ENCODE peak calls at places on chromosomes 16 and 17, in five cellular contexts. One of them, this sample, is unnamed.

GRCh38 chr17:50203086-50203485 is 1.7 kb upstream of the COL1A1 start:
- DNase-seq in neural progenitor cell: no peak
- DNase-seq in A549: no peak
- DNase-seq in CD8-positive, alpha-beta T cell: no peak
- DNase-seq in epithelial cell of esophagus: no peak
- DNase-seq in this sample: peak

GRCh38 chr17:77387891-77388290 is 247.1 kb downstream of the SEC14L1 start:
- DNase-seq in neural progenitor cell: no peak
- DNase-seq in A549: no peak
- DNase-seq in CD8-positive, alpha-beta T cell: no peak
- DNase-seq in epithelial cell of esophagus: no peak
- DNase-seq in this sample: no peak

GRCh38 chr17:8537734-8538133 is 92.8 kb downstream of the MYH10 start:
- DNase-seq in neural progenitor cell: no peak
- DNase-seq in A549: no peak
- DNase-seq in CD8-positive, alpha-beta T cell: no peak
- DNase-seq in epithelial cell of esophagus: no peak
- DNase-seq in this sample: no peak

GRCh38 chr17:14299261-14300093 is 1.4 kb upstream of the HS3ST3B1 start:
- DNase-seq in neural progenitor cell: peak
- DNase-seq in A549: peak
- DNase-seq in CD8-positive, alpha-beta T cell: no peak
- DNase-seq in epithelial cell of esophagus: no peak
- DNase-seq in this sample: peak

GRCh38 chr16:81181013-81181720 is 57.3 kb upstream of the BCO1 start:
- DNase-seq in neural progenitor cell: peak
- DNase-seq in A549: peak
- DNase-seq in CD8-positive, alpha-beta T cell: no peak
- DNase-seq in epithelial cell of esophagus: peak
- DNase-seq in this sample: peak

GRCh38 chr17:282000-282911 is 70.4 kb downstream of the RPH3AL start:
- DNase-seq in neural progenitor cell: no peak
- DNase-seq in A549: no peak
- DNase-seq in CD8-positive, alpha-beta T cell: no peak
- DNase-seq in epithelial cell of esophagus: no peak
- DNase-seq in this sample: no peak

GRCh38 chr17:46002311-46002972 is 3.4 kb downstream of the STH start:
- DNase-seq in neural progenitor cell: peak
- DNase-seq in A549: peak
- DNase-seq in CD8-positive, alpha-beta T cell: peak
- DNase-seq in epithelial cell of esophagus: peak
- DNase-seq in this sample: peak

GRCh38 chr17:6507535-6507934 is 48.8 kb downstream of the PITPNM3 start:
- DNase-seq in neural progenitor cell: no peak
- DNase-seq in A549: peak
- DNase-seq in CD8-positive, alpha-beta T cell: no peak
- DNase-seq in epithelial cell of esophagus: peak
- DNase-seq in this sample: peak

GRCh38 chr17:51540151-51540550 is 279.8 kb downstream of the UTP18 start:
- DNase-seq in neural progenitor cell: no peak
- DNase-seq in A549: no peak
- DNase-seq in CD8-positive, alpha-beta T cell: no peak
- DNase-seq in epithelial cell of esophagus: no peak
- DNase-seq in this sample: no peak

GRCh38 chr17:82231562-82232321 is 2.9 kb downstream of the SLC16A3 start:
- DNase-seq in neural progenitor cell: peak
- DNase-seq in A549: peak
- DNase-seq in CD8-positive, alpha-beta T cell: no peak
- DNase-seq in epithelial cell of esophagus: no peak
- DNase-seq in this sample: peak

GRCh38 chr17:62000186-62000585 is 64.9 kb downstream of the MED13 start:
- DNase-seq in neural progenitor cell: no peak
- DNase-seq in A549: no peak
- DNase-seq in CD8-positive, alpha-beta T cell: no peak
- DNase-seq in epithelial cell of esophagus: no peak
- DNase-seq in this sample: no peak

GRCh38 chr16:53864819-53865491 is 161.0 kb downstream of the FTO start:
- DNase-seq in neural progenitor cell: no peak
- DNase-seq in A549: peak
- DNase-seq in CD8-positive, alpha-beta T cell: no peak
- DNase-seq in epithelial cell of esophagus: peak
- DNase-seq in this sample: no peak

GRCh38 chr16:66996324-66996982 is 8.1 kb downstream of the CES4A start:
- DNase-seq in neural progenitor cell: no peak
- DNase-seq in A549: no peak
- DNase-seq in CD8-positive, alpha-beta T cell: no peak
- DNase-seq in epithelial cell of esophagus: peak
- DNase-seq in this sample: peak

GRCh38 chr16:57462978-57463362 is 491 bp downstream of the POLR2C start:
- DNase-seq in neural progenitor cell: peak
- DNase-seq in A549: no peak
- DNase-seq in CD8-positive, alpha-beta T cell: no peak
- DNase-seq in epithelial cell of esophagus: no peak
- DNase-seq in this sample: no peak

GRCh38 chr16:46839986-46840443 is 9.0 kb upstream of the C16orf87 start:
- DNase-seq in neural progenitor cell: no peak
- DNase-seq in A549: no peak
- DNase-seq in CD8-positive, alpha-beta T cell: no peak
- DNase-seq in epithelial cell of esophagus: no peak
- DNase-seq in this sample: no peak

GRCh38 chr16:46688101-46688656 is 799 bp downstream of the VPS35 start:
- DNase-seq in neural progenitor cell: no peak
- DNase-seq in A549: no peak
- DNase-seq in CD8-positive, alpha-beta T cell: peak
- DNase-seq in epithelial cell of esophagus: peak
- DNase-seq in this sample: no peak

GRCh38 chr17:8900626-8901585 is 33.4 kb upstream of the PIK3R6 start:
- DNase-seq in neural progenitor cell: no peak
- DNase-seq in A549: no peak
- DNase-seq in CD8-positive, alpha-beta T cell: no peak
- DNase-seq in epithelial cell of esophagus: peak
- DNase-seq in this sample: no peak

GRCh38 chr16:69793521-69793920 is 31.4 kb downstream of the WWP2 start:
- DNase-seq in neural progenitor cell: no peak
- DNase-seq in A549: no peak
- DNase-seq in CD8-positive, alpha-beta T cell: no peak
- DNase-seq in epithelial cell of esophagus: no peak
- DNase-seq in this sample: no peak

GRCh38 chr16:67526149-67526732 is 2.4 kb upstream of the RIPOR1 start:
- DNase-seq in neural progenitor cell: no peak
- DNase-seq in A549: no peak
- DNase-seq in CD8-positive, alpha-beta T cell: no peak
- DNase-seq in epithelial cell of esophagus: peak
- DNase-seq in this sample: no peak

GRCh38 chr16:67207857-67208524 is 9.1 kb downstream of the ELMO3 start:
- DNase-seq in neural progenitor cell: no peak
- DNase-seq in A549: peak
- DNase-seq in CD8-positive, alpha-beta T cell: no peak
- DNase-seq in epithelial cell of esophagus: peak
- DNase-seq in this sample: peak

GRCh38 chr17:49497147-49498036 is 2.3 kb downstream of the NGFR start:
- DNase-seq in neural progenitor cell: peak
- DNase-seq in A549: peak
- DNase-seq in CD8-positive, alpha-beta T cell: no peak
- DNase-seq in epithelial cell of esophagus: peak
- DNase-seq in this sample: no peak

GRCh38 chr17:64343833-64344637 is 46.6 kb downstream of the PECAM1 start:
- DNase-seq in neural progenitor cell: peak
- DNase-seq in A549: peak
- DNase-seq in CD8-positive, alpha-beta T cell: no peak
- DNase-seq in epithelial cell of esophagus: peak
- DNase-seq in this sample: peak

GRCh38 chr16:70694088-70694487 is 8.2 kb upstream of the MTSS2 start:
- DNase-seq in neural progenitor cell: peak
- DNase-seq in A549: peak
- DNase-seq in CD8-positive, alpha-beta T cell: no peak
- DNase-seq in epithelial cell of esophagus: peak
- DNase-seq in this sample: peak

GRCh38 chr17:72657467-72658317 is 434.8 kb downstream of the SLC39A11 start:
- DNase-seq in neural progenitor cell: no peak
- DNase-seq in A549: peak
- DNase-seq in CD8-positive, alpha-beta T cell: no peak
- DNase-seq in epithelial cell of esophagus: peak
- DNase-seq in this sample: peak

GRCh38 chr17:67574658-67575293 is 143.0 kb upstream of the NOL11 start:
- DNase-seq in neural progenitor cell: no peak
- DNase-seq in A549: no peak
- DNase-seq in CD8-positive, alpha-beta T cell: no peak
- DNase-seq in epithelial cell of esophagus: no peak
- DNase-seq in this sample: no peak

GRCh38 chr16:75279277-75279676 is 27.9 kb upstream of the BCAR1 start:
- DNase-seq in neural progenitor cell: no peak
- DNase-seq in A549: no peak
- DNase-seq in CD8-positive, alpha-beta T cell: no peak
- DNase-seq in epithelial cell of esophagus: no peak
- DNase-seq in this sample: peak

GRCh38 chr16:2786826-2787151 is 571 bp downstream of the PRSS33 start:
- DNase-seq in neural progenitor cell: no peak
- DNase-seq in A549: no peak
- DNase-seq in CD8-positive, alpha-beta T cell: no peak
- DNase-seq in epithelial cell of esophagus: no peak
- DNase-seq in this sample: no peak

GRCh38 chr17:50127661-50128361 is 2.1 kb downstream of the SAMD14 start:
- DNase-seq in neural progenitor cell: no peak
- DNase-seq in A549: no peak
- DNase-seq in CD8-positive, alpha-beta T cell: no peak
- DNase-seq in epithelial cell of esophagus: peak
- DNase-seq in this sample: peak

GRCh38 chr16:81543571-81543970 is 99.0 kb downstream of the CMIP start:
- DNase-seq in neural progenitor cell: no peak
- DNase-seq in A549: no peak
- DNase-seq in CD8-positive, alpha-beta T cell: no peak
- DNase-seq in epithelial cell of esophagus: no peak
- DNase-seq in this sample: no peak

GRCh38 chr17:41800601-41801373 is 11.0 kb downstream of the P3H4 start:
- DNase-seq in neural progenitor cell: peak
- DNase-seq in A549: peak
- DNase-seq in CD8-positive, alpha-beta T cell: no peak
- DNase-seq in epithelial cell of esophagus: peak
- DNase-seq in this sample: peak

GRCh38 chr17:54745239-54745638 is 155.4 kb upstream of the TOM1L1 start:
- DNase-seq in neural progenitor cell: no peak
- DNase-seq in A549: no peak
- DNase-seq in CD8-positive, alpha-beta T cell: no peak
- DNase-seq in epithelial cell of esophagus: no peak
- DNase-seq in this sample: no peak

GRCh38 chr17:54749157-54749556 is 151.5 kb upstream of the TOM1L1 start:
- DNase-seq in neural progenitor cell: peak
- DNase-seq in A549: no peak
- DNase-seq in CD8-positive, alpha-beta T cell: no peak
- DNase-seq in epithelial cell of esophagus: peak
- DNase-seq in this sample: no peak

GRCh38 chr17:54745862-54746261 is 154.8 kb upstream of the TOM1L1 start:
- DNase-seq in neural progenitor cell: no peak
- DNase-seq in A549: no peak
- DNase-seq in CD8-positive, alpha-beta T cell: no peak
- DNase-seq in epithelial cell of esophagus: no peak
- DNase-seq in this sample: no peak

GRCh38 chr17:54744750-54745149 is 155.9 kb upstream of the TOM1L1 start:
- DNase-seq in neural progenitor cell: no peak
- DNase-seq in A549: no peak
- DNase-seq in CD8-positive, alpha-beta T cell: no peak
- DNase-seq in epithelial cell of esophagus: no peak
- DNase-seq in this sample: no peak
- H3K4me3 ChIP-seq in neural progenitor cell: no peak
- H3K4me3 ChIP-seq in A549: no peak
- H3K4me3 ChIP-seq in CD8-positive, alpha-beta T cell: no peak
- H3K4me3 ChIP-seq in epithelial cell of esophagus: no peak
- H3K4me3 ChIP-seq in this sample: no peak

GRCh38 chr16:716768-717325 is 1.9 kb downstream of the METRN start:
- DNase-seq in neural progenitor cell: no peak
- DNase-seq in A549: no peak
- DNase-seq in CD8-positive, alpha-beta T cell: no peak
- DNase-seq in epithelial cell of esophagus: no peak
- DNase-seq in this sample: no peak

GRCh38 chr16:714558-715447 is at the start of gene METRN:
- DNase-seq in neural progenitor cell: peak
- DNase-seq in A549: peak
- DNase-seq in CD8-positive, alpha-beta T cell: peak
- DNase-seq in epithelial cell of esophagus: peak
- DNase-seq in this sample: peak

GRCh38 chr16:716250-716607 is 1.3 kb downstream of the METRN start:
- DNase-seq in neural progenitor cell: peak
- DNase-seq in A549: no peak
- DNase-seq in CD8-positive, alpha-beta T cell: no peak
- DNase-seq in epithelial cell of esophagus: no peak
- DNase-seq in this sample: peak

GRCh38 chr16:714079-714478 is 839 bp upstream of the METRN start:
- DNase-seq in neural progenitor cell: no peak
- DNase-seq in A549: no peak
- DNase-seq in CD8-positive, alpha-beta T cell: no peak
- DNase-seq in epithelial cell of esophagus: peak
- DNase-seq in this sample: no peak

GRCh38 chr16:715448-716249 is 731 bp downstream of the METRN start:
- DNase-seq in neural progenitor cell: peak
- DNase-seq in A549: no peak
- DNase-seq in CD8-positive, alpha-beta T cell: no peak
- DNase-seq in epithelial cell of esophagus: no peak
- DNase-seq in this sample: no peak
- TF ChIP-seq CTCF in neural progenitor cell: peak
- TF ChIP-seq CTCF in A549: peak
- TF ChIP-seq CTCF in CD8-positive, alpha-beta T cell: no peak
- TF ChIP-seq CTCF in epithelial cell of esophagus: no peak
- TF ChIP-seq CTCF in this sample: no peak

GRCh38 chr16:23679986-23680336 is 1.3 kb downstream of the PLK1 start:
- DNase-seq in neural progenitor cell: no peak
- DNase-seq in A549: no peak
- DNase-seq in CD8-positive, alpha-beta T cell: no peak
- DNase-seq in epithelial cell of esophagus: peak
- DNase-seq in this sample: no peak
- H3K4me3 ChIP-seq in neural progenitor cell: peak
- H3K4me3 ChIP-seq in A549: peak
- H3K4me3 ChIP-seq in CD8-positive, alpha-beta T cell: no peak
- H3K4me3 ChIP-seq in epithelial cell of esophagus: peak
- H3K4me3 ChIP-seq in this sample: peak

DNA sequence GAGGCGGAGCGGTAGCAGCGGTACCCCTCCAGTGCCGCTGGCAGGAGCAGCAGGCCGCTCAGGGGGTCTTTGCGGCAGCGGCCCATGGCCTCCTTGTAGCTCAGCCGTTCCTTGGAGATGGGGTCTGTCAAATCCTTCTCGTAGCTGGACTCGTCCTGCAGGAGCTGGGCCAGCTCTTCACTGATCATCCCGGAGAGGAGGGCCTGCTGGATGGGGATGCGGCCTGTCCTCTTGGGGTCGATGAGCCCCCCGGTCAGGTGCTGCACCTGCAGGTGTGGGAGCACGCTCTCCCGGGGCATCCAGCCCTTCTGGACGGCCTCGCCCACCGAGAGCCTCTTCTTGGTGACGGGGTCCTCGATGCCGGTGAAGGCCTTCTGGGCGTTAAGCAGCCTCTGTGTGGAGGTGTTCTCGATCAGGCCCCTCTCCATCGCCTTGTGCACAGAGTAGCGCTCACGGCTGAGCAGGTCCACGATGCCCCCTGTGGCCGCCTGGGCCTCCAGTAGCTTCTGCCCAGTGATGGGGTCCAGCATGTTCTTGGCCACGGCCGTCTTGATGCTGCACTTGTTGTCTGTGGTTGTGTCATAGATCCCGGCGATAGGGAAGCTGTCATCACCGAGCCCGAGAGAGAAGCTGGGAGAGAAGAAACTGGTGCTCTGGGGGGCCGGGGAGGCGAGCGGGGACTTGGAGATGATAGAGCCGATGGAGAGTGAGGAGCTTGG is 6.6 kb downstream of the CDK3 start:
- DNase-seq in neural progenitor cell: no peak
- DNase-seq in A549: no peak
- DNase-seq in CD8-positive, alpha-beta T cell: no peak
- DNase-seq in epithelial cell of esophagus: no peak
- DNase-seq in this sample: no peak
- TF ChIP-seq CTCF in neural progenitor cell: no peak
- TF ChIP-seq CTCF in A549: no peak
- TF ChIP-seq CTCF in CD8-positive, alpha-beta T cell: no peak
- TF ChIP-seq CTCF in epithelial cell of esophagus: no peak
- TF ChIP-seq CTCF in this sample: no peak